ENCODE peak calls at places on chromosomes 12 and 14, in four cellular contexts. E is GM12878, I is SK-N-SH, K is H1. S is an unnamed sample.

GRCh38 chr12:29546000-29546399 is 48.5 kb upstream of the OVCH1 start:
- DNase-seq in E (no peak), I (no peak), K (no peak), S (no peak)

GRCh38 chr14:50529288-50530179 is 2.8 kb downstream of the MAP4K5 start:
- DNase-seq in I (no peak), K (no peak), E (no peak), S (no peak)

GRCh38 chr14:54650331-54651017 is 83.5 kb downstream of the SAMD4A start:
- DNase-seq in I (no peak), K (no peak), E (no peak), S (no peak)

GRCh38 chr12:49664591-49665146 is 41.3 kb downstream of the PRPF40B start:
- DNase-seq in E (no peak), K (no peak), I (peak), S (no peak)

GRCh38 chr14:88856786-88857366 is 32.4 kb downstream of the TTC8 start:
- DNase-seq in K (no peak), I (no peak), E (no peak), S (no peak)

GRCh38 chr14:100604709-100605108 is 17.5 kb upstream of the BEGAIN start:
- DNase-seq in I (no peak), K (no peak), E (no peak), S (no peak)

GRCh38 chr12:7113389-7113871 is 4.4 kb upstream of the C1RL start:
- DNase-seq in E (no peak), K (peak), I (peak), S (no peak)

GRCh38 chr12:32230607-32230982 is 123.9 kb downstream of the BICD1 start:
- DNase-seq in I (peak), E (no peak), K (no peak), S (no peak)

GRCh38 chr12:51077930-51078329 is 5.5 kb downstream of the CSRNP2 start:
- DNase-seq in E (no peak), I (peak), K (no peak), S (no peak)

GRCh38 chr14:47332939-47333338 is 342.5 kb downstream of the MDGA2 start:
- DNase-seq in E (no peak), K (no peak), I (no peak), S (no peak)

GRCh38 chr12:113589437-113589836 is 117.8 kb upstream of the LHX5 start:
- DNase-seq in I (no peak), E (no peak), K (no peak), S (no peak)

GRCh38 chr12:68340404-68341270 is 8.5 kb upstream of the MDM1 start:
- DNase-seq in K (no peak), I (no peak), E (no peak), S (no peak)

GRCh38 chr12:68341822-68342221 is 9.7 kb upstream of the MDM1 start:
- DNase-seq in K (no peak), E (no peak), I (no peak), S (no peak)

GRCh38 chr12:68344126-68344525 is 12.0 kb upstream of the MDM1 start:
- DNase-seq in E (no peak), I (no peak), K (no peak), S (no peak)

GRCh38 chr12:68345763-68346162 is 13.6 kb upstream of the MDM1 start:
- DNase-seq in I (no peak), E (no peak), K (no peak), S (no peak)

DNA sequence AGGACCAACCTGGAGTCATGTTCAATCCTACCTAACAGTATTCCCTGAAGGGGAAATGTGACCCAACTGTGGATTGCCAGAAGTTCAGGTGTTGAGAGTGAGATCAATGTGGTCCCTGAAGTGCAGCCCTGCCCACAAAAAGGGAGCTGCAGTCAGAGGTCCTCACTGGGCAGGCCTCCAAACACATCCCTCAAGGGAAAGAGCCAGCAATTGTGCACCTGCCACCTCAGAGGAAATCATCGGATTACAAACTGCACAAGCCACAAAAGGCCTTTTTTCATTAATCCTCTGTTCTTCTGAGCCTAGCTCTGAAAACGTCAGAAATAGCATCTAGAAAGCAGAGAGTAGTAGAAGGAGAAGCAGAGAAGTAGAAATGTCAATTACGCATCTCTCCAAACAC is 10.8 kb upstream of the MDM1 start:
- DNase-seq in E (no peak), K (no peak), I (no peak), S (no peak)
- TF ChIP-seq POLR2AphosphoS5 in E (no peak), K (no peak), I (no peak), S (no peak)

DNA sequence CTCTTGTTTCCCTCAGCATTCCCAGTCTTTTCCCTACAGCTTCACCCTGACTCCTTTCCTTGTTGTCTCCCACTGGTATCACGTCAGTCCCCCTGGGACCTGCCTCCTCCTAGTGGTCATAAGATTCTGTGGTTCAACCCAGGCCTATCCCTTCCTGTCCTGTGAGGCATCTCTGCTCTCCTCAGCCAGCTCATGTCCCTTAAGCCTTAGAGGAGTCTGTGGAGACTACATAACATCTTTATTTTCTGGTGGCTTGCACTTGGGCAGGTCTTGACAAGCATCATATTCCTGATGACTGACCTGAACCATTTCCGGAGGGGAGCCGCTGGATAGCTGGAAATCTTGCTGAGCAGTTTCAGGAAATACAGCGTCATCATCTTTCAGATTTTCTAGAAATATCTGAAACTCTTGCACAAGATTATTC is 698 bp downstream of the C12orf71 start:
- DNase-seq in E (no peak), K (no peak), I (no peak), S (no peak)
- H3K27ac ChIP-seq in E (no peak), K (no peak), I (no peak), S (no peak)

DNA sequence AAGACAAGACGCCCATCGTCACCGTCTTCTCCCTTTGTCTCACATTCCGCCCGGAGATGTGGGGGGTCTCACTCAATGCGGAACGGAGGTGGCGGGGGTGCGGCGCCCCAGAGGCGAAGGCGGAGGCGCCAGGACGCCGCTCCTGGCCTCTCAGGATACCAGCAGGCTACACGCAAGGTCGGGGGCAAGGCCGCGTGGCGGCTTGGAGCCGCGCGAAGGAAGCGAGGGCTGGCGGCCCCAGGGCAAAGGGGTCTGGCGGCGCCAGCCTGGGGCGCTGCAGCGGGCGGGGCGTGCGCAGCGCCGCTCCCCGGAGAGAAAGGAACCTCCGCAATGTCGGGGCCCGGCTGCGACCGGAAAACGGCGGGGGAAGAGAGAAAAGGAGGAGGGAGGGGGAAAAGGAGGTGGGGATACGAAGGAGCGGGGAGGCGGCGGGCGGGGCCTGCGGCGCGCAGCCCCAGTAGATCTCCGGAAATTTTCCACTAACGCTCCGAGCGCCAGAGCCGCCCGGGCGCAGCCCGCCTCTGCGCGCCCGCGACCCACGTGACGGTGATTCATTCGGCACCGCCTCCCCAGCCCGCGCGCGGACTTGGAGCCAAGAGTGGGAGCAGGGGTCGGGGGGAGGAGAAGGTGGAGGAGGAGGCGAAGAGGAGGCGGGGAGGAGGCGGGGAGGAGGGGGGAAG is 10.5 kb upstream of the SLC38A2 start:
- DNase-seq in E (peak), I (peak), K (peak), S (peak)
- TF ChIP-seq POLR2AphosphoS5 in E (peak), I (peak), K (no peak), S (peak)

GRCh38 chr14:53509845-53510244 is 356.7 kb upstream of the DDHD1 start:
- DNase-seq in I (no peak), E (no peak), K (no peak), S (peak)
- H3K27ac ChIP-seq in I (no peak), E (no peak), K (no peak), S (peak)

GRCh38 chr12:1949771-1950470 is 31.5 kb upstream of the CACNA2D4 start:
- DNase-seq in E (no peak), I (no peak), K (no peak), S (peak)
- TF ChIP-seq POLR2AphosphoS5 in E (no peak), I (no peak), K (no peak), S (peak)

DNA sequence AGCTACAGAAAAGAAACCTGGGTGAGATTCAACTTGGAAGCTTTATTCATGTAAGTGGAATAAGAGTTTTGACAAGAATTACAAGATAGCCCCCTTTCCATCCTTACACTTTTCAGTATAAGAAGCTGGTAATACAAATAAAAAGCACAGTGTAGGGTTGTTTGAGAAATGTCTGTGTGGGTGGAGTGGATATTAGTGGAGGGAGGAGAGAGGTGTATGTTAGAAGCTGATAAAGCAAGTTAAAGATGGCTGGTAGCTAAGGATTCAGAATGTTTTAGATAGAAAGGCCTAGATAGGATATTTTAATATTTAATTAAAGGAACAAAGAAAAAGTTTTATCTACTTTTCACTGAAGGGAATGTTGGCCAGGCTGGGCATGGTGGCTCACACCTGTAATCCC is 12.5 kb downstream of the CFAP54 start:
- DNase-seq in I (no peak), E (no peak), K (no peak), S (no peak)
- H3K27ac ChIP-seq in I (no peak), E (peak), K (no peak), S (no peak)

GRCh38 chr12:107845226-107845979 is 70.9 kb downstream of the ASCL4 start:
- DNase-seq in E (no peak), K (peak), I (peak), S (no peak)

GRCh38 chr12:107843351-107844311 is 69.1 kb downstream of the ASCL4 start:
- DNase-seq in I (peak), E (no peak), K (peak), S (no peak)

GRCh38 chr12:107844312-107844921 is 69.9 kb downstream of the ASCL4 start:
- DNase-seq in E (no peak), K (peak), I (peak), S (no peak)

GRCh38 chr12:107845980-107846659 is 71.6 kb downstream of the ASCL4 start:
- DNase-seq in E (no peak), I (no peak), K (no peak), S (peak)

DNA sequence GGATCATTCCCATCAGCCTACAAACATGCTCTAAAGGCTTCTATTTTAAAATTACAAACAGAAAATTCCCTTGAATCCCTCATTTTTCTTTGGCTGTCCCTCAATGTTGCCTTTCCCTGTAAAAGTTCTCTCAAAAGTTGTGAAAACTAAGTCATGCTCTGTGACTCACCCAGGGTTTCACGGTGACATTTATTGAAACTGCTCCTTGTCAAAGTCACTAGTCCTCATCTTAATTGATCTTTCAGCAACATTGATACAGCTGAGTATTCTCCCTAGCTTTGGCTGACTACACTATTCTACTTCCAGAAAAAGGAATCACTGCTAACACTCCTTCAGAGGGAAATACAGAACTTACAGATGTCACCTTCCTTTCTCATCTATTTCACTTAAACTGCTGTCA is 65.7 kb downstream of the ASCL4 start:
- DNase-seq in K (no peak), I (no peak), E (no peak), S (no peak)
- TF ChIP-seq POLR2AphosphoS5 in K (no peak), I (no peak), E (no peak), S (no peak)

S was measured in prostate gland.